ENCODE peak calls at places on chromosomes 11 and 22, in seven cellular contexts. X is H9, J is IMR-90, C is H1, R is mesenchymal stem cell, S is neuronal stem cell, K is trophoblast cell. Z is an unnamed sample.

GRCh38 chr11:101617735-101618332 is 34.0 kb upstream of the TRPC6 start:
- DNase-seq in X (peak; percentile 59), J (peak; percentile 52), K (peak; percentile 27), R (no peak), C (peak; percentile 52), S (no peak), Z (peak; percentile 37)

GRCh38 chr11:114348200-114349191 is 51.8 kb downstream of the C11orf71 start:
- DNase-seq in C (peak; percentile 63), J (peak; percentile 80), S (peak; percentile 35), X (peak; percentile 43), K (peak; percentile 88), R (peak; percentile 71), Z (peak; percentile 80)

GRCh38 chr11:103325686-103326069 is 216.5 kb downstream of the DYNC2H1 start:
- DNase-seq in J (no peak), S (peak; percentile 12), X (no peak), R (no peak), K (no peak), C (peak; percentile 69), Z (no peak)

GRCh38 chr22:38177926-38178604 is 3.6 kb downstream of the PLA2G6 start:
- DNase-seq in C (no peak), S (peak; percentile 32), X (no peak), R (peak; percentile 96), K (peak; percentile 73), J (peak; percentile 89), Z (peak; percentile 90)

GRCh38 chr11:69115586-69116560 is 39.9 kb upstream of the SMIM38 start:
- DNase-seq in S (no peak), J (no peak), R (no peak), X (no peak), K (no peak), C (no peak), Z (no peak)

GRCh38 chr11:67022341-67022933 is 497 bp upstream of the SYT12 start:
- DNase-seq in J (peak; percentile 52), S (no peak), X (no peak), R (no peak), C (no peak), K (peak; percentile 34), Z (no peak)

GRCh38 chr22:44697423-44698179 is 4.4 kb upstream of the PRR5 start:
- DNase-seq in C (peak; percentile 98), K (peak; percentile 78), R (peak; percentile 64), S (peak; percentile 72), J (peak; percentile 65), X (peak; percentile 87), Z (peak; percentile 83)

GRCh38 chr11:75195164-75195962 is 44.5 kb downstream of the SLCO2B1 start:
- DNase-seq in K (no peak), R (no peak), S (no peak), J (no peak), X (no peak), C (no peak), Z (no peak)

GRCh38 chr22:36257948-36258674 is 5.2 kb downstream of the APOL1 start:
- DNase-seq in R (no peak), S (no peak), X (peak; percentile 18), J (no peak), K (no peak), C (no peak), Z (no peak)

GRCh38 chr22:43974028-43974545 is 18.8 kb downstream of the SAMM50 start:
- DNase-seq in K (no peak), R (no peak), J (no peak), X (no peak), S (no peak), C (no peak), Z (no peak)

GRCh38 chr11:61327669-61328071 is 5.2 kb downstream of the DDB1 start:
- DNase-seq in K (peak; percentile 49), X (no peak), J (peak; percentile 57), S (no peak), C (no peak), R (no peak), Z (no peak)

GRCh38 chr22:44360686-44361381 is 48.1 kb upstream of the SHISAL1 start:
- DNase-seq in R (peak; percentile 62), X (no peak), J (peak; percentile 80), S (no peak), C (no peak), K (no peak), Z (peak; percentile 33)

GRCh38 chr11:76496174-76496573 is 51.4 kb downstream of the EMSY start:
- DNase-seq in J (no peak), S (no peak), K (no peak), R (no peak), C (no peak), X (no peak), Z (no peak)
- H3K4ac ChIP-seq in J (no peak overlapping the region), S (no peak overlapping the region), K (no peak overlapping the region), R (no peak overlapping the region), C (no peak overlapping the region), X (no peak overlapping the region), Z (no peak overlapping the region)

DNA sequence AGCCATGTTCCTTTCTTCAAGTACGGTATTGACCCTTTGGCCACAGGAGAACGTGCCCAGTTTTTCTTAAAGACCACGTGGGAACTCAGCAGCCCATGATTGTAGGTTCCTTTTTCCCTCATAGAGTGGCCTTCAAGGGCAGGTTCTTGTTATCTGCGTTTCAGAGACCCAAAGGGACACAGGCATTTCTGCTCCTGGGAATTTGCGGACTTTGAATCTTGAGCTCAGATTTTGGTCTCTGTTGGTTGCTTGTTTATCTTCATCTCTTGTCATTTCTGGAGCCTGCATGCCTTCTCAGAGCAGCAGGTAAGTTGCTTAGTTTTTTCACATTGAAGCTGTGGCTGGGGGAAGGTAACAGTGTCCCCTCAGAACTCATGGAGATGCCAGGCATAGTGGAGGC is 12.0 kb downstream of the MARK2 start:
- DNase-seq in X (no peak), C (no peak), J (no peak), S (no peak), K (no peak), R (no peak), Z (no peak)
- H3K4ac ChIP-seq in X (no peak overlapping the region), C (no peak overlapping the region), J (no peak overlapping the region), S (no peak overlapping the region), K (peak overlapping the region; percentile 78), R (no peak overlapping the region), Z (no peak overlapping the region)

GRCh38 chr11:1815751-1816150 is 19.0 kb upstream of the SYT8 start:
- DNase-seq in C (no peak), S (no peak), R (no peak), K (no peak), X (no peak), J (no peak), Z (no peak)

GRCh38 chr11:1812801-1813200 is 22.0 kb upstream of the SYT8 start:
- DNase-seq in S (no peak), X (no peak), J (no peak), K (no peak), R (no peak), C (no peak), Z (no peak)

GRCh38 chr11:1817000-1817399 is 17.8 kb upstream of the SYT8 start:
- DNase-seq in X (no peak), S (no peak), J (no peak), C (no peak), R (no peak), K (no peak), Z (no peak)

GRCh38 chr11:1815311-1815710 is 19.5 kb upstream of the SYT8 start:
- DNase-seq in S (no peak), R (no peak), X (no peak), C (no peak), J (no peak), K (no peak), Z (no peak)

GRCh38 chr11:1814691-1815090 is 20.1 kb upstream of the SYT8 start:
- DNase-seq in R (no peak), J (no peak), C (no peak), X (no peak), K (no peak), S (no peak), Z (no peak)
- H3K4ac ChIP-seq in R (no peak overlapping the region), J (no peak overlapping the region), C (no peak overlapping the region), X (no peak overlapping the region), K (no peak overlapping the region), S (no peak overlapping the region), Z (no peak overlapping the region)

GRCh38 chr22:22479116-22479515 is 29.4 kb downstream of the ZNF280B start:
- DNase-seq in K (no peak), C (no peak), R (no peak), J (no peak), S (no peak), X (no peak), Z (no peak)

GRCh38 chr22:22478450-22478849 is 30.1 kb downstream of the ZNF280B start:
- DNase-seq in R (no peak), S (no peak), C (no peak), X (no peak), K (no peak), J (no peak), Z (no peak)

GRCh38 chr22:22484023-22484422 is 24.5 kb downstream of the ZNF280B start:
- DNase-seq in X (no peak), J (no peak), C (no peak), R (no peak), S (no peak), K (no peak), Z (no peak)

GRCh38 chr22:22480940-22481339 is 27.6 kb downstream of the ZNF280B start:
- DNase-seq in K (no peak), R (no peak), X (no peak), C (no peak), J (no peak), S (no peak), Z (no peak)

DNA sequence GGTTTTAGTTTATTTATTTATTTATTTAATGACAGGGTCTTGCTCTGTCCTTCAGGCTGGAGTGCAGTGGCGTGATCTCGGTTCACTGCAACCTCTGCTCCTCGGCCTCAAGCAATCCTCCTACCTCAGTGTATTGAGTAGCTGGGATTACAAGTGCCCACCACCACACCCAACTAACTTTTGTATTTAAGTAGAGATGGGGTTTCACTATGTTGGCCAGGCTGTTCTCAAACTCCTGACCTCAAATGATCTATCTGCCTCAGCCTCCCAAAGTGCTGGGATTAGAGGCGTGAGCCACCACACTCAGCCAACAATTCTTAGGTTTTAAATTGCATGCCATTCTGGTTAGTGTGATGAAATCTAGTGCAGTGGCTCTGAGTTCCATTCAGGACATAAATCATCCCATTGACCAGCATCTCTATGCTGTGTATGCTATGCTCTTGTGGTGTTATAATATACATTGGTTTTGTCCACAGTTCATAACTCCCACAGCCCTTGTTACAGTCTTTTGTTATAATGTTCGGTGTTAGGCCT is 28.5 kb downstream of the ZNF280B start:
- DNase-seq in K (peak; percentile 2), X (no peak), S (no peak), R (peak; percentile 28), J (peak; percentile 51), C (no peak), Z (no peak)
- H3K4ac ChIP-seq in K (no peak overlapping the region), X (no peak overlapping the region), S (no peak overlapping the region), R (no peak overlapping the region), J (no peak overlapping the region), C (no peak overlapping the region), Z (no peak overlapping the region)

DNA sequence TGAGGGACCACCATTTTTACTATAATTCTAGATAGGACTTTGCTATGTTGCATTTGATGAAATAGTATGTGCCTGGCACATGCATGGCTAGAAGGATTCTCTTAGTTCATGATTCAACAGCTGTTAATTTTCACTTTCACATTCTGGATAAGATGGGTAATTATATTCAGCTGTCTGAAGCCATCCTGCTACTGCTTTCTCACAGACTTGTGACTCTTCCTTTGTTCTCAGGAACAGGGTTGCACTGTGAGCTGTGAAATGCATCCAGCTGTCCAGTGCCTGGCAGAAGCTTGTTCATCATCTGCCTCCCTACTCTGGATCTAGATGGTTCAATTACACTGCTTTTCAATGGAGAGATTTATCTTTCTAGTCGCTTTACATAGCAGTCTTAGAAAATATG is 610.1 kb upstream of the ANO5 start:
- DNase-seq in J (no peak), C (no peak), S (no peak), X (no peak), K (no peak), R (no peak), Z (no peak)
- H3K4ac ChIP-seq in J (no peak overlapping the region), C (no peak overlapping the region), S (no peak overlapping the region), X (no peak overlapping the region), K (no peak overlapping the region), R (no peak overlapping the region), Z (no peak overlapping the region)

Z was measured in mesendoderm.